ENCODE peak calls at places on chromosomes 1 and 21, in four cellular contexts. Y is K562, L is HepG2, K is GM12878. W is an unnamed sample.

GRCh38 chr1:58457023-58457635 is 89.4 kb downstream of the OMA1 start:
- DNase-seq in L (no peak), K (no peak), Y (no peak), W (no peak)

GRCh38 chr1:150410582-150411101 is 46.7 kb downstream of the RPRD2 start:
- DNase-seq in K (no peak), Y (no peak), L (peak), W (no peak)

GRCh38 chr1:6359568-6360496 is 33.7 kb downstream of the ACOT7 start:
- DNase-seq in L (peak), K (peak), Y (peak), W (no peak)

GRCh38 chr1:62076286-62076685 is 118.4 kb upstream of the L1TD1 start:
- DNase-seq in L (peak), K (no peak), Y (peak), W (no peak)

GRCh38 chr1:58732087-58732486 is 32.2 kb upstream of the MYSM1 start:
- DNase-seq in Y (no peak), K (no peak), L (no peak), W (no peak)

GRCh38 chr1:2087766-2088165 is 37.6 kb downstream of the PRKCZ start:
- DNase-seq in L (no peak), Y (no peak), K (no peak), W (no peak)

GRCh38 chr1:158793604-158794003 is 12.6 kb upstream of the OR6N2 start:
- DNase-seq in L (no peak), K (no peak), Y (no peak), W (no peak)

GRCh38 chr1:108560430-108561144 is 687 bp downstream of the EEIG2 start:
- DNase-seq in L (peak), K (no peak), Y (no peak), W (peak)

GRCh38 chr21:33642027-33642895 is at the start of gene ITSN1:
- DNase-seq in Y (peak), L (peak), K (peak), W (peak)

DNA sequence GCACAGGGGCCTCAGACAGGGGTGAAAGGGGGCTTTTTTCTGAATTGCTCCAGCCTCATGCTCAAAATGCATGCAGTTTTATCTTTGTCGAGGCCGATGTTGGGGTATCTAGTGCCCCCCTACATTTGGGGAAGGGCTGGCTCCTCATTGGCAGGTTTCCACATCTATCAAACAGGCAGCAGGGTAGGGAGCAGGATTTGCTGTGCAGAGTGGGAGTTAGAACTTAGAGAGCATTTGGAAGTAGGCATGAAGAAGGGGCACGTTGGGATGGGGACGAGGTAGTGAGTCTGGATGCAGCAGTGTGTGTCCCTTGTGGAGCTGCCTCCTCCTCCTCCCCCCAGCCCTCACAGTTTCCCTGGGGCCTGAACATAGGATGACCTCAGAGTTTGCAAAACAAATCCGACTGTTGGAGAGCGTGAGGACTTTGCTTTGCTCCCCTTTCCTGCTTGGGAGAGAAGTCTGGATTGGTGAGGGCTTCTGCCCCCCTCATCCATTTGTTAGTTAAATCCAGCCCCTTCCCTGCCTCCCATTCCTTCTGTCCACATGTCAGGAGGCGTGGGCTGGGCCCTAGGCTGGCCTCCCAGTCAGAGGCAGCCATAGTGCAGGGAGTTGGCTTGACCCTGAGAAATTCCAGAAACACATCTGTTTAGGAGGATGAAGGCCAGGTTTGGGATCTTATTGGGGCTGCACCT is 36.9 kb upstream of the GPR37L1 start:
- DNase-seq in K (no peak), L (peak), Y (no peak), W (peak)
- TF ChIP-seq FOXK2 in K (no peak), L (no peak), Y (no peak), W (no peak)

DNA sequence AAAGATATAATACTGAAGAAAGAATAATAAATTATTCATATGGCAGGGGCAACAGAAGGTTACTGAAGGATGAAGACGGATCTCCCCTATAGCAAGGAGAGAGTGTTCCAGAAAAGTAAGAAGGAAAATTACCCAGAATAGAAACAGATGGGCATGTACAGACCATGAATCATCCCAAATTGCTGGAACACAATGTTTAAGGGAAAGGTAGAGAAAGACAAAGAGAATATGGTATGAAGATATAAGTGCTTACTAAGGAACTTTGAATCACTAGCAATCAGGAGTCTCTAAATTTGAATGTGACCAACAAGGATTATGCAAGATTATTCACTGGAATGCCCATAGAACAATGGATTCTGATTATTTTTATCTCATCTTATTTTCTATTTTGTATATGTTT is 375.4 kb downstream of the COL11A1 start:
- DNase-seq in K (no peak), Y (no peak), L (no peak), W (no peak)
- TF ChIP-seq FOXK2 in K (no peak), Y (no peak), L (no peak), W (no peak)

GRCh38 chr1:33185541-33185940 is 3.7 kb upstream of the TRIM62 start:
- DNase-seq in L (no peak), K (no peak), Y (no peak), W (no peak)

GRCh38 chr1:33191731-33192275 is 10.0 kb upstream of the TRIM62 start:
- DNase-seq in Y (no peak), L (no peak), K (no peak), W (no peak)

GRCh38 chr1:33183306-33183705 is 1.5 kb upstream of the TRIM62 start:
- DNase-seq in L (no peak), K (no peak), Y (no peak), W (no peak)

GRCh38 chr1:33186936-33187335 is 5.1 kb upstream of the TRIM62 start:
- DNase-seq in K (no peak), L (no peak), Y (no peak), W (peak)

DNA sequence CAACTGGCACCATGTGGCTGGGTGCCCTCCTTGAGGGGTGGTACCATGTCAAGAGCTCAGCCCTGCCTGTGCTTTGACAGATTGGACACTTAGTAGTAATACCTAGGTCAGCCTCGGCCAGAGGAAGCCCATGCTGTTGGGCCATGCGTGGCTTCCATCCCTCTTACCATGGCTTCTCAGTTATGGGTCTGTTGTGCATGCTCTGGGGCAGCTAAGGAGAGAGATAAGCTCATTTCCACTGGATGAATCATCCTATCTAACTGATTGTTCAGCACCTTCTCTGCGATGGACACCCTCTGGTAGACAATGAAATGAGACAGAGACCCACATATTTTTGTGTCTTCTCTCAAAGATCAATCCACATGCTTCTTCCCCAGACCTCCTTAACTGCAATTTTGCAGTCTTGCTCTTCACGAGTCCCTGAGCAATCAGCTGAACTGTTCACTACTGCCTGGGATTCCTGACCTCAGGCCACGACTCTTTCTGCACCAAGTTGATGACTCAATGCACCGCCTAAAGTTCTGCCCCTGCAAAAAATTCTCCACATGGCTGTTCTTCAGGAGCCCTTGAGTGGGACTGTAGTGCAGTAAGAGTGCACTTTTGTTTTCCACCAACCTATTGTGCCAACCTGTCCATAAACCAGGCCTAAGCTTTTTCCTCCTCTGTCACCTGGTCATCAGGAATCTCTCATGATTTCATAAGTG is 6.9 kb upstream of the TRIM62 start:
- DNase-seq in L (no peak), K (no peak), Y (no peak), W (peak)
- TF ChIP-seq FOXK2 in L (no peak), K (no peak), Y (no peak), W (no peak)

GRCh38 chr21:36297938-36298572 is 21.9 kb upstream of the MORC3 start:
- DNase-seq in K (peak), L (peak), Y (peak), W (no peak)
- TF ChIP-seq FOXK2 in K (no peak), L (no peak), Y (peak), W (no peak)

GRCh38 chr1:88982055-88982454 is 10.4 kb downstream of the KYAT3 start:
- DNase-seq in L (no peak), Y (no peak), K (no peak), W (no peak)
- TF ChIP-seq FOXK2 in L (no peak), Y (no peak), K (no peak), W (no peak)

DNA sequence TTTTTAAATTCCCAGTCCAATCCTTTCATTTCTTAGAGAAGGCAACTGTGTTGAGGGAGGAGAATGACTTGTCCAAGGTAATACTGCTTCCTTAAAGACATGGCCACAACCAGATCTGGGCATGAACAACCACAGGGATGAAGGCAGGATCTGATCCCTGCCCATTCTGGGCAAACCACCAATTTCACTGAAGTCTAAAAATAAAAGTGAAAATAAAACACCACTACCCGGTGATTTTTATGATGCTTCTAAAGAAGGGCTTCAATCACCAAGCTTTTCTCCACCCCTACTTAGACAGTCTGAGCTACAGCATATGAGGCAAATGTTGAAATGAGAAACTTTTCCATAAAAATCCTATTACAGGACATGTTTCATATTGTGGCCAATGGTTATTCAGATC is 133.0 kb downstream of the PTPN14 start:
- DNase-seq in K (no peak), Y (no peak), L (no peak), W (no peak)
- TF ChIP-seq FOXK2 in K (no peak), Y (no peak), L (no peak), W (no peak)